ENCODE peak calls at places on chromosomes 13 and 19, in nine cellular contexts. W is PC-9, Q is keratinocyte, K is heart left ventricle, Y is GM23338, R is hepatocyte, V is breast epithelium, A is sigmoid colon, L is suprapubic skin. N is an unnamed sample.
A peak's percentile ranks its signal among the peaks of the same experiment; 100 is the strongest.

GRCh38 chr19:5448374-5448773 is 6.8 kb upstream of the ZNRF4 start:
- DNase-seq in V (no peak), Y (no peak), A (no peak), R (no peak), Q (no peak), K (no peak), L (no peak), W (no peak), N (no peak)

GRCh38 chr13:28492527-28493367 is 2.2 kb downstream of the FLT1 start:
- DNase-seq in K (no peak), R (no peak), Y (peak; percentile 63), V (no peak), W (no peak), L (no peak), A (no peak), Q (no peak), N (no peak)

GRCh38 chr13:26502826-26503225 is 54.7 kb upstream of the WASF3 start:
- DNase-seq in W (no peak), V (no peak), A (peak; percentile 80), R (peak; percentile 52), Q (no peak), L (no peak), Y (peak; percentile 66), K (no peak), N (no peak)

GRCh38 chr19:47470447-47471195 is 1.1 kb downstream of the SLC8A2 start:
- DNase-seq in Y (no peak), W (no peak), V (no peak), Q (no peak), L (no peak), R (no peak), K (no peak), A (no peak), N (no peak)

GRCh38 chr19:41626877-41627276 is at the start of gene CEACAM4:
- DNase-seq in V (no peak), R (no peak), K (peak; percentile 35), W (no peak), A (no peak), Q (no peak), L (no peak), Y (no peak), N (no peak)

GRCh38 chr19:13629687-13630357 is 123.5 kb upstream of the CACNA1A start:
- DNase-seq in Y (no peak), V (no peak), R (no peak), W (no peak), Q (no peak), K (no peak), A (no peak), L (no peak), N (no peak)

GRCh38 chr13:30355405-30355741 is 48.0 kb upstream of the KATNAL1 start:
- DNase-seq in K (no peak), W (no peak), Q (no peak), Y (peak; percentile 57), V (no peak), A (no peak), R (peak; percentile 37), L (no peak), N (no peak)

GRCh38 chr13:109479991-109480696 is 306.2 kb downstream of the IRS2 start:
- DNase-seq in L (no peak), V (no peak), Y (no peak), W (peak; percentile 59), Q (no peak), A (no peak), K (no peak), R (peak; percentile 65), N (no peak)

GRCh38 chr13:111663505-111663904 is 343.1 kb downstream of the TEX29 start:
- DNase-seq in L (no peak), K (no peak), R (no peak), V (peak; percentile 19), W (no peak), Y (peak; percentile 24), A (no peak), Q (no peak), N (no peak)

DNA sequence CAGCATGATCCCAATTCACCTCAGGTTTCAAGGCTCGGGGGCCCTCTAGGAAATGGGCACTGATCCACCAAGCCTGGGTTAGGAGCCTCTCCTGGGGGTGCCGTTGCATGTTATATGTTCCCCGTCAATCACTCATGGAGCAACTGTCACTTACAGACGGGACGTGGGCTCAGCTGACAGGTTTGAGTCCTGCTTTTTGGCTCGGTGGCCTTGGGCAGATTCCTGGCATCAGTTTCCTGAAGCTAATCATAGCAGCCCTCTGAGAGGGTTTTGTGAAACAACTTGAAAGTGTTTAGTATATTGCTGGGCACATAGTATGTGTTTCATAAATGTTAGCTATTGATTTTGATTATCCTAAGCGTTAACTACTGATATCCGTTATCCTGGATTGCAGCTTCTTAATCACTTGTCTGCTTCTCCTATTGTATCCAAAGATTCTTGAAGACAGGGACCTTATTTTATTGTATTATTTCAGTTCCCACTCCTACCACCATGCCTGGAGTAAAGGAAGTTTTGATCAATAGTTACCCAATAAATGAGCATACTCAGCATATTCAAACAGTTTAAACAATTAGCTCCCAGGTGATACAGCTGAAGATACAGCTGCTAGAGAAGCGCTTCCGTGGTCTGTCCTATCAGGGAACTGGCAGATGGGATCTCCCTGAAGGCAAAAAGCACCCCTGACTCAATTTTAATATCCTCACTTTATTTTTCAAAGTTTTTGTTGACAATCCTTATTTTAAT is 57.9 kb downstream of the RFC3 start:
- DNase-seq in R (no peak), W (no peak), K (no peak), A (no peak), V (no peak), Q (no peak), Y (no peak), L (no peak), N (no peak)
- H3K4me1 ChIP-seq in R (peaks cover 9% of the 10 kb centered on the region), W (no peaks in the 10 kb centered on the region), K (peaks cover 7% of the 10 kb centered on the region), A (no peaks in the 10 kb centered on the region), V (no peaks in the 10 kb centered on the region), Q (no peaks in the 10 kb centered on the region), Y (no peaks in the 10 kb centered on the region), L (no peaks in the 10 kb centered on the region), N (no peaks in the 10 kb centered on the region)

GRCh38 chr13:90502762-90503161 is 844.7 kb upstream of the MIR17HG start:
- DNase-seq in V (no peak), A (no peak), W (no peak), K (no peak), Y (no peak), R (no peak), Q (no peak), L (no peak), N (no peak)

GRCh38 chr13:90500569-90500968 is 846.9 kb upstream of the MIR17HG start:
- DNase-seq in Y (no peak), K (no peak), V (no peak), Q (no peak), A (no peak), W (no peak), L (no peak), R (no peak), N (no peak)

GRCh38 chr13:90498096-90498495 is 849.4 kb upstream of the MIR17HG start:
- DNase-seq in R (no peak), L (no peak), A (no peak), Q (no peak), K (no peak), W (no peak), Y (no peak), V (no peak), N (no peak)

GRCh38 chr13:90502143-90502542 is 845.3 kb upstream of the MIR17HG start:
- DNase-seq in A (no peak), R (no peak), K (peak; percentile 59), L (no peak), V (no peak), Y (no peak), W (no peak), Q (no peak), N (no peak)

DNA sequence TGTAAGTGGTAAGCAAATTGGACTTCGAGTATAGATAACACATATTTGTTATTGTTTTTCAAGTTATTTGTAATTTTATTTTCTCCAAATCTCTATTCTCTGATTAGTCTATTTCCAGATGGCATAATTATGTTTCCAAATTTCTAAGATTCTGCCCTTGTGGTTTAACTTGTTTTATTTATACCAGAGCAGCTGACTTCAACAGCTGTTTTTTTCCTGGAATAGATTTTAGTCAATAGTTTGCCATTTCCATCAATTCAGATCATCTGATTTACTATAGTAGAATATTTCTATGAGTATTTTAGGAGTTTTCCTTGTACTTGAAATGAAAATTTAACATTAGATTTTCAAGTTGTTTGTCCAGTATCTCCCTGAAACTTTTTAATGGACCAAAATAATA is 848.7 kb upstream of the MIR17HG start:
- DNase-seq in R (no peak), K (no peak), L (no peak), Y (no peak), A (no peak), W (no peak), V (no peak), Q (no peak), N (no peak)
- H3K27ac ChIP-seq in R (no peak overlapping the region), K (no peak overlapping the region), L (no peak overlapping the region), Y (no peak overlapping the region), A (no peak overlapping the region), W (no peak overlapping the region), V (no peak overlapping the region), Q (no peak overlapping the region), N (no peak overlapping the region)

DNA sequence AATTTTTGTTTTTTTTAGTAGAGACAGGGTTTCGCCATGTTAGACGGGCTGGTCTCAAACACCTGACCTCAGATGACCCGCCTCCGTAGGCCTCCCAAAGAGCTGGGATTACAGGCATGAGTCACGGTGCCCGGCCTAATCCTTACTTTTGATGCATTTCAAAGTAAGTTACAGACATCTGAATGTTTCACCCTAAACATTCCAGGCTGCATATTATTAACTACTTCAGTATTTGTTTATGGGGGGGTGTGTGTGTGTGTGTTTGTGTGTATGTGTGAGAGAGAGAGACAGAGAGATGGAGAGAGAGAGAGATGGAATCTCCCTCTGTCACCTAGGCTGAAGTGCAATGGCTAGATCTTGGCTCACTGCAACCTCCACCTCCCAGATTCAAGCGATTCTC is 13.1 kb downstream of the SULT2B1 start:
- DNase-seq in V (no peak), Y (no peak), R (peak; percentile 74), A (no peak), L (no peak), K (no peak), W (peak; percentile 85), Q (no peak), N (no peak)
- TF ChIP-seq CTCF in V (no peak), Y (no peak), R (no peak), A (no peak), L (no peak), K (no peak), W (no peak), Q (no peak), N (no peak)

GRCh38 chr13:43054803-43055802 is 31.7 kb downstream of the DNAJC15 start:
- DNase-seq in K (peak; percentile 52), Y (peak; percentile 87), L (no peak), W (peak; percentile 58), Q (no peak), R (peak; percentile 76), A (no peak), V (no peak), N (no peak)

GRCh38 chr13:43061496-43062280 is 38.3 kb downstream of the DNAJC15 start:
- DNase-seq in W (peak; percentile 59), V (no peak), L (no peak), R (no peak), K (no peak), Q (no peak), A (no peak), Y (no peak), N (no peak)

GRCh38 chr13:43058836-43059235 is 35.5 kb downstream of the DNAJC15 start:
- DNase-seq in A (no peak), Y (no peak), W (no peak), L (no peak), Q (no peak), V (no peak), K (no peak), R (no peak), N (no peak)

GRCh38 chr13:43058318-43058674 is 34.9 kb downstream of the DNAJC15 start:
- DNase-seq in V (no peak), L (no peak), K (peak; percentile 26), W (peak; percentile 90), A (no peak), Y (no peak), Q (peak; percentile 95), R (peak; percentile 39), N (no peak)

GRCh38 chr13:43057653-43058317 is 34.4 kb downstream of the DNAJC15 start:
- DNase-seq in W (no peak), Y (peak; percentile 27), Q (no peak), L (no peak), R (no peak), K (peak; percentile 38), A (no peak), V (no peak), N (no peak)
- H3K4me1 ChIP-seq in W (peaks cover 70% of the 10 kb centered on the region), Y (peaks cover 63% of the 10 kb centered on the region), Q (peaks cover 54% of the 10 kb centered on the region), L (peaks cover 41% of the 10 kb centered on the region), R (peaks cover 36% of the 10 kb centered on the region), K (peaks cover 55% of the 10 kb centered on the region), A (no peaks in the 10 kb centered on the region), V (no peaks in the 10 kb centered on the region), N (no peaks in the 10 kb centered on the region)